ENCODE peak calls at places on chromosomes 2 and 18, in six cellular contexts. F is brain microvascular endothelial cell, U is AG09309, Y is esophagus muscularis mucosa, P is K562, M is fibroblast of lung. S is an unnamed sample.

GRCh38 chr2:67479256-67479655 is 82.1 kb downstream of the ETAA1 start:
- DNase-seq in U (no peak), M (no peak), Y (no peak), P (no peak), F (no peak), S (no peak)

GRCh38 chr2:172865422-172865821 is 129.8 kb downstream of the RAPGEF4 start:
- DNase-seq in Y (peak), U (no peak), F (no peak), P (no peak), M (no peak), S (no peak)

GRCh38 chr2:28435796-28436425 is 43.3 kb downstream of the FOSL2 start:
- DNase-seq in P (no peak), F (no peak), U (no peak), M (no peak), Y (no peak), S (no peak)

GRCh38 chr18:5167827-5168226 is 29.2 kb downstream of the AKAIN1 start:
- DNase-seq in U (no peak), M (no peak), P (no peak), F (no peak), Y (no peak), S (no peak)

GRCh38 chr2:210195066-210195852 is 24.1 kb upstream of the KANSL1L start:
- DNase-seq in U (peak), P (peak), M (peak), Y (no peak), F (peak), S (no peak)

GRCh38 chr2:212033888-212034287 is 504.7 kb downstream of the ERBB4 start:
- DNase-seq in U (no peak), F (no peak), P (no peak), Y (no peak), M (no peak), S (no peak)

GRCh38 chr2:37156071-37156856 is 516 bp downstream of the EIF2AK2 start:
- DNase-seq in U (peak), P (peak), Y (no peak), F (peak), M (peak), S (no peak)

GRCh38 chr18:71799016-71799673 is 745.0 kb downstream of the CBLN2 start:
- DNase-seq in F (no peak), Y (no peak), U (peak), M (peak), P (no peak), S (no peak)

GRCh38 chr2:101140978-101141655 is 10.1 kb downstream of the TBC1D8 start:
- DNase-seq in F (no peak), M (no peak), P (no peak), Y (no peak), U (no peak), S (no peak)

GRCh38 chr2:54456526-54457325 is 599 bp downstream of the SPTBN1 start:
- DNase-seq in F (no peak), M (peak), U (no peak), Y (no peak), P (peak), S (no peak)

GRCh38 chr2:43737855-43738254 is 36.0 kb upstream of the DYNC2LI1 start:
- DNase-seq in F (no peak), U (no peak), Y (no peak), P (no peak), M (no peak), S (no peak)

GRCh38 chr2:85470850-85471800 is 52.6 kb downstream of the SH2D6 start:
- DNase-seq in F (no peak), M (no peak), U (no peak), Y (no peak), P (no peak), S (no peak)

GRCh38 chr2:170122883-170123547 is 54.9 kb upstream of the MYO3B start:
- DNase-seq in M (peak), Y (no peak), U (no peak), F (no peak), P (no peak), S (no peak)

GRCh38 chr2:186641132-186641806 is 51.4 kb downstream of the ITGAV start:
- DNase-seq in Y (no peak), M (no peak), U (no peak), F (no peak), P (no peak), S (no peak)

GRCh38 chr2:75705921-75706320 is 4.8 kb downstream of the GCFC2 start:
- DNase-seq in U (no peak), P (no peak), F (no peak), Y (no peak), M (peak), S (no peak)

GRCh38 chr2:163157891-163158511 is 319.4 kb upstream of the KCNH7 start:
- DNase-seq in Y (no peak), F (peak), U (no peak), P (no peak), M (peak), S (no peak)

GRCh38 chr2:152499921-152500320 is 164.9 kb downstream of the FMNL2 start:
- DNase-seq in Y (no peak), F (peak), U (no peak), M (peak), P (no peak), S (no peak)

GRCh38 chr2:131801210-131801744 is 273.6 kb downstream of the CCDC74A start:
- DNase-seq in Y (no peak), P (peak), F (no peak), M (no peak), U (no peak), S (no peak)

GRCh38 chr2:199258291-199258690 is 199.4 kb downstream of the SATB2 start:
- DNase-seq in Y (no peak), P (no peak), F (no peak), M (no peak), U (no peak), S (no peak)

DNA sequence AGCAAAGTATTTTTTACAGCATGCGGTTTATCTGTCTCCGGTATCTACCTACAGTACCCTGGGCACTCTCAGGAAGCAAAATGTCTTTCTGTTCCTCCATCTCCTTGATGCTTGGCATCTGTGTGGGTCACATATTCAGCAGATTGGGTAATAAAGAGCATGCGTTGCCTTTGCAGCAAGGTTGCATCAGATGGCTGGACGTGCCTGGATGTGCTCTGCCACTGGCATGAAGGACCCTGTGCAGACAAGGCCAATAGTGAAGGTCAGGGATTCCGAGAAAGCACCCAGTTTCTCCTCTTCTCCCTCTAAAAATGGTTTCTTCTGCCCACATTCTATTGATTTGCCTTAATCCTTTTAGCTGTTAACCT is 9.6 kb downstream of the CTIF start:
- DNase-seq in M (no peak), Y (no peak), F (no peak), P (no peak), U (peak), S (no peak)
- TF ChIP-seq CTCF in M (no peak), Y (no peak), F (no peak), P (no peak), U (no peak), S (no peak)

GRCh38 chr2:239152916-239153305 is 247.9 kb downstream of the HDAC4 start:
- DNase-seq in Y (no peak), F (no peak), U (no peak), P (no peak), M (no peak), S (no peak)
- TF ChIP-seq CTCF in Y (no peak), F (no peak), U (no peak), P (no peak), M (no peak), S (no peak)

GRCh38 chr18:10442551-10442971 is 11.9 kb upstream of the APCDD1 start:
- DNase-seq in Y (peak), M (no peak), F (no peak), P (no peak), U (no peak), S (no peak)
- TF ChIP-seq CTCF in Y (no peak), M (no peak), F (peak), P (peak), U (peak), S (peak)

GRCh38 chr2:224039080-224039769 is at the start of gene SERPINE2:
- DNase-seq in U (peak), Y (no peak), F (peak), P (peak), M (peak), S (no peak)
- TF ChIP-seq CTCF in U (peak), Y (peak), F (peak), P (no peak), M (peak), S (peak)

GRCh38 chr18:14075196-14075595 is 57.0 kb downstream of the ZNF519 start:
- DNase-seq in F (no peak), Y (no peak), U (no peak), M (no peak), P (no peak), S (no peak)
- TF ChIP-seq CTCF in F (peak), Y (no peak), U (no peak), M (no peak), P (no peak), S (no peak)

DNA sequence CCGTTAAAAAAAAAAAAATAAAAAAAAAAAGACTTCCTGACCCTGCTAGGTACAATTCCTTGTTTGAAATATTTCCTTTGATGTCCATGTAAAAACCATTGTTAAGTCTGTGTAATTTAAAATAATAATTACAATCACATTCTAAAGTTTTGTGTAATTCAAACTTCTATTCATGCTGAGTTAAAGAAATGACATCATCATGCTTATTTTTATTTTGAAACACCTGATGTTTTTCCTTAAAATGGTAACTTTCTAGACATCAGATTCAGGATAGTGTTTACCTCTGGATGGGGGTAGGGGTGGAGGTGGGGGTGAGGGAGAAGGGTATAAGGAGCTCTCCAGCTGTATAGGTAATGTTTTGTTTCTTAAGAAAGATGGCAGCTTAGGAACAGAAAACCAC is 92.8 kb downstream of the ADCYAP1 start:
- DNase-seq in Y (no peak), P (no peak), M (no peak), F (no peak), U (no peak), S (no peak)
- TF ChIP-seq CTCF in Y (no peak), P (no peak), M (no peak), F (no peak), U (no peak), S (no peak)

DNA sequence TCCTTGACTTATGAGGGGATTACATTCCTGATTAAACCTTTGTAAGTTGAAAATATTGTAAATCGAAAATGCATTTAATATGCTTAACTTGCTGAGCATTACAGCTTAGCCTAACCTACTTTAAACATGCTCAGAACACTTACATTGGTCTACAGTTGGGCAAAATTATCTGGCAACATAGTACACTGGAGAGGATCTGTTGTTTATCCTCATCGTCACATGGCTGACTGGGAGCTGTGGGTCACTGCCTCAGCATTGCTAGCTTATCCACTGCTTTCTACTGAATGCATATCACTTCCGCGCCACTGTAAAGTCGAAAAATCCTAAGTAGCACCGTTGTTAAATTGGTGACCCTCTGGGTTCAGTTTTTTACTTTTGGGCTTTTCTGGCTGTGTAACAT is 13.7 kb downstream of the PMS1 start:
- DNase-seq in M (no peak), F (no peak), P (no peak), Y (no peak), U (no peak), S (no peak)
- TF ChIP-seq CTCF in M (no peak), F (no peak), P (no peak), Y (no peak), U (no peak), S (no peak)

DNA sequence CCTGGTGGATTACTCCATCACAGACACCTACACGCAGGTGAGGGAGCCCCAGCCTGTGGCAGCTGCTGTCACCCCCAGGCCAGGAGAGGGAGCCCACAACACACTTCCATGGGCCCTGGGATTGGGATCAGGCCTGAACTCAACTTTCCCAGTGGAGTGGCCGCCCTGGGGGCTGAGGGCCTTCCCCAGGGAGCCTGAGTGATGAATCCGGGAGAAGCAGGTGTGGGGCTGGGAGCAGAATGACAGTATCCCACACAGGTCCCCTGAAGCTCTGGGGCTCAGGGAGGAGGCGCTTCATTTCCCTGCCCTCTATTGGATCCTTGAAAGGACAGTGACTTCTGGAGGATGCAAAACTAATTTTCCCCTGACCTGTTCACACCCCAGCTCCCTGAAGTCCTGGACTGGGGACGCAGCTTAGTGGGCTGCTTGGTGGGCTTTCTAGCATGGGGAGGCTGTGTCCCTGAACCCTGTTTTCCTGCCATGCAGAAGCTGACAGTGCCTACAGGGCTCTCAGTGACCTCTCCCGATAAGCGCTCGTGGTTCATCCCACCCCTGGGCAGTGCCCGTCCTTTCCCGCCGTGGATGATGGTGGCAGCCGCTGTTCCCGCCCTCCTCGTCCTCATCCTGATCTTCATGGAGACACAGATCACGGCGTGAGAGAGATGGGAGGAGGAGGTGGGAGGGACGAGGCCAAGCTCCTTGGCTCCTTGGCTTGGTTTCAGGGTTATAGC is 11.0 kb downstream of the SLC4A3 start:
- DNase-seq in M (no peak), F (no peak), Y (no peak), P (no peak), U (no peak), S (no peak)
- TF ChIP-seq CTCF in M (no peak), F (peak), Y (no peak), P (peak), U (peak), S (peak)

DNA sequence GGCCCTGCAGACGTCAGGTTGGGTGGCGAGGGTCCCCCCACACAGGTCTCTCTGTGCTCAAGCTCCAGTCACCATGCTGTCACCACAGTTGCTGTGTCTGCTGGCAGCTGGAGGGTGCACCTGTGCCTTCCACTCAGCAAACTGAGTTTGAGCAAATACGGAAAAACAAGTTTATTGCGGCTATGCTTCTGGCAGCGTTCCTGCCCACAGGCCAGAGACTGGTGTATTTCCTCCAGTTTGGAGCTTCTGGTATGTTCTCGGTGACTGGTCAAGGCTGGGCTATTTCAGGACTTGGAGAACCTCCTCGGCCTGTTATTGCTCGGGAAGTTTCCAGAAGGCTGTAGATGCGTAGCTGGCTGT is 132.6 kb downstream of the SEPTIN10 start:
- DNase-seq in F (no peak), U (no peak), Y (no peak), P (no peak), M (peak), S (peak)
- TF ChIP-seq CTCF in F (no peak), U (no peak), Y (no peak), P (no peak), M (no peak), S (no peak)

S was measured in chondrocyte.